ENCODE peak calls at places on chromosomes 1 and 21, in eight cellular contexts. One of them, this sample, is unnamed.

GRCh38 chr21:31331231-31331630 is 12.8 kb downstream of the TIAM1 start:
- DNase-seq in neural progenitor cell: no peak
- DNase-seq in HCT116: no peak
- DNase-seq in heart left ventricle: no peak
- DNase-seq in CD8-positive, alpha-beta T cell: no peak
- DNase-seq in psoas muscle: no peak
- DNase-seq in cardiac muscle cell: no peak
- DNase-seq in upper lobe of right lung: no peak
- DNase-seq in this sample: no peak

GRCh38 chr1:107277022-107277421 is 136.2 kb downstream of the NTNG1 start:
- DNase-seq in upper lobe of right lung: no peak
- DNase-seq in heart left ventricle: no peak
- DNase-seq in CD8-positive, alpha-beta T cell: no peak
- DNase-seq in neural progenitor cell: peak
- DNase-seq in psoas muscle: no peak
- DNase-seq in cardiac muscle cell: peak
- DNase-seq in HCT116: no peak
- DNase-seq in this sample: peak

GRCh38 chr1:222728746-222729145 is 8.3 kb upstream of the FAM177B start:
- DNase-seq in heart left ventricle: no peak
- DNase-seq in cardiac muscle cell: no peak
- DNase-seq in HCT116: no peak
- DNase-seq in upper lobe of right lung: no peak
- DNase-seq in CD8-positive, alpha-beta T cell: no peak
- DNase-seq in psoas muscle: no peak
- DNase-seq in neural progenitor cell: no peak
- DNase-seq in this sample: no peak

GRCh38 chr1:119251751-119252150 is 111.3 kb upstream of the WARS2 start:
- DNase-seq in heart left ventricle: no peak
- DNase-seq in psoas muscle: no peak
- DNase-seq in neural progenitor cell: no peak
- DNase-seq in HCT116: no peak
- DNase-seq in cardiac muscle cell: no peak
- DNase-seq in CD8-positive, alpha-beta T cell: no peak
- DNase-seq in upper lobe of right lung: no peak
- DNase-seq in this sample: no peak

GRCh38 chr1:171048014-171048413 is 42.7 kb upstream of the FMO3 start:
- DNase-seq in cardiac muscle cell: no peak
- DNase-seq in neural progenitor cell: no peak
- DNase-seq in heart left ventricle: no peak
- DNase-seq in HCT116: no peak
- DNase-seq in CD8-positive, alpha-beta T cell: no peak
- DNase-seq in psoas muscle: no peak
- DNase-seq in upper lobe of right lung: no peak
- DNase-seq in this sample: no peak

GRCh38 chr1:109838838-109839240 is 71.8 kb upstream of the CSF1 start:
- DNase-seq in CD8-positive, alpha-beta T cell: no peak
- DNase-seq in upper lobe of right lung: no peak
- DNase-seq in cardiac muscle cell: peak
- DNase-seq in HCT116: peak
- DNase-seq in neural progenitor cell: no peak
- DNase-seq in psoas muscle: no peak
- DNase-seq in heart left ventricle: no peak
- DNase-seq in this sample: peak

GRCh38 chr1:29758764-29759499 is 522.6 kb downstream of the PTPRU start:
- DNase-seq in psoas muscle: no peak
- DNase-seq in neural progenitor cell: no peak
- DNase-seq in cardiac muscle cell: no peak
- DNase-seq in CD8-positive, alpha-beta T cell: no peak
- DNase-seq in heart left ventricle: no peak
- DNase-seq in HCT116: no peak
- DNase-seq in upper lobe of right lung: no peak
- DNase-seq in this sample: no peak

GRCh38 chr1:104172243-104172681 is 422.6 kb downstream of the AMY1C start:
- DNase-seq in psoas muscle: no peak
- DNase-seq in neural progenitor cell: no peak
- DNase-seq in CD8-positive, alpha-beta T cell: no peak
- DNase-seq in cardiac muscle cell: no peak
- DNase-seq in upper lobe of right lung: peak
- DNase-seq in HCT116: no peak
- DNase-seq in heart left ventricle: peak
- DNase-seq in this sample: no peak

GRCh38 chr1:199269241-199269640 is 630.4 kb downstream of the PTPRC start:
- DNase-seq in psoas muscle: no peak
- DNase-seq in upper lobe of right lung: no peak
- DNase-seq in cardiac muscle cell: peak
- DNase-seq in HCT116: no peak
- DNase-seq in neural progenitor cell: no peak
- DNase-seq in CD8-positive, alpha-beta T cell: no peak
- DNase-seq in heart left ventricle: no peak
- DNase-seq in this sample: peak

DNA sequence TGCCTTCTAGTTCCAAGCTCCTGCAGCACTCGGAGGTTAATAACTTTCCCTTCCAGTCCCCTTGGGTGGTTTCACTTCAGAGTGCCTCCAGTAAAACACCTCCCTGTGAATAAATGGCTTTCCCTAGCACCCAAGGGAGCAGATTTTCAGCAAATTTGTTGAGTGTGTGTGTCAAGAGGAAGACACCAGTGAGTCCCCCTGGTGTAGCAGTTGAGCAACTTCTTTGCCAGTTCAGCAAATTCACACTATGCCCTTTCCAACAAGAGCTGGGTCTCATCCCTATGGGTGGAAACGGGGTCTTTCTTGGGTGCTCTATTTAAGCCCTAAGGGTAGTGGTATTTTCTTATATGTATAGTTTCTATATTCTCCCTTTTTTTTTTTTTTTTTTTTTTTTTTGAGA is 806 bp upstream of the AADACL4 start:
- DNase-seq in heart left ventricle: no peak
- DNase-seq in neural progenitor cell: no peak
- DNase-seq in CD8-positive, alpha-beta T cell: no peak
- DNase-seq in psoas muscle: no peak
- DNase-seq in upper lobe of right lung: no peak
- DNase-seq in cardiac muscle cell: no peak
- DNase-seq in HCT116: no peak
- DNase-seq in this sample: no peak
- TF ChIP-seq CTCF in heart left ventricle: no peak
- TF ChIP-seq CTCF in neural progenitor cell: no peak
- TF ChIP-seq CTCF in CD8-positive, alpha-beta T cell: no peak
- TF ChIP-seq CTCF in psoas muscle: no peak
- TF ChIP-seq CTCF in upper lobe of right lung: no peak
- TF ChIP-seq CTCF in cardiac muscle cell: no peak
- TF ChIP-seq CTCF in HCT116: no peak
- TF ChIP-seq CTCF in this sample: no peak

GRCh38 chr1:65792671-65793358 is at the start of gene PDE4B:
- DNase-seq in CD8-positive, alpha-beta T cell: no peak
- DNase-seq in upper lobe of right lung: peak
- DNase-seq in heart left ventricle: no peak
- DNase-seq in psoas muscle: no peak
- DNase-seq in HCT116: no peak
- DNase-seq in cardiac muscle cell: peak
- DNase-seq in neural progenitor cell: peak
- DNase-seq in this sample: peak

GRCh38 chr1:65795311-65795710 is 2.6 kb downstream of the PDE4B start:
- DNase-seq in HCT116: no peak
- DNase-seq in cardiac muscle cell: no peak
- DNase-seq in heart left ventricle: no peak
- DNase-seq in psoas muscle: no peak
- DNase-seq in CD8-positive, alpha-beta T cell: no peak
- DNase-seq in neural progenitor cell: no peak
- DNase-seq in upper lobe of right lung: no peak
- DNase-seq in this sample: no peak

GRCh38 chr1:65791396-65791795 is 1.3 kb upstream of the PDE4B start:
- DNase-seq in CD8-positive, alpha-beta T cell: no peak
- DNase-seq in psoas muscle: no peak
- DNase-seq in cardiac muscle cell: peak
- DNase-seq in neural progenitor cell: no peak
- DNase-seq in HCT116: no peak
- DNase-seq in heart left ventricle: no peak
- DNase-seq in upper lobe of right lung: no peak
- DNase-seq in this sample: no peak

GRCh38 chr1:65793359-65793732 is 651 bp downstream of the PDE4B start:
- DNase-seq in HCT116: no peak
- DNase-seq in neural progenitor cell: peak
- DNase-seq in cardiac muscle cell: no peak
- DNase-seq in heart left ventricle: no peak
- DNase-seq in CD8-positive, alpha-beta T cell: no peak
- DNase-seq in psoas muscle: no peak
- DNase-seq in upper lobe of right lung: no peak
- DNase-seq in this sample: no peak

DNA sequence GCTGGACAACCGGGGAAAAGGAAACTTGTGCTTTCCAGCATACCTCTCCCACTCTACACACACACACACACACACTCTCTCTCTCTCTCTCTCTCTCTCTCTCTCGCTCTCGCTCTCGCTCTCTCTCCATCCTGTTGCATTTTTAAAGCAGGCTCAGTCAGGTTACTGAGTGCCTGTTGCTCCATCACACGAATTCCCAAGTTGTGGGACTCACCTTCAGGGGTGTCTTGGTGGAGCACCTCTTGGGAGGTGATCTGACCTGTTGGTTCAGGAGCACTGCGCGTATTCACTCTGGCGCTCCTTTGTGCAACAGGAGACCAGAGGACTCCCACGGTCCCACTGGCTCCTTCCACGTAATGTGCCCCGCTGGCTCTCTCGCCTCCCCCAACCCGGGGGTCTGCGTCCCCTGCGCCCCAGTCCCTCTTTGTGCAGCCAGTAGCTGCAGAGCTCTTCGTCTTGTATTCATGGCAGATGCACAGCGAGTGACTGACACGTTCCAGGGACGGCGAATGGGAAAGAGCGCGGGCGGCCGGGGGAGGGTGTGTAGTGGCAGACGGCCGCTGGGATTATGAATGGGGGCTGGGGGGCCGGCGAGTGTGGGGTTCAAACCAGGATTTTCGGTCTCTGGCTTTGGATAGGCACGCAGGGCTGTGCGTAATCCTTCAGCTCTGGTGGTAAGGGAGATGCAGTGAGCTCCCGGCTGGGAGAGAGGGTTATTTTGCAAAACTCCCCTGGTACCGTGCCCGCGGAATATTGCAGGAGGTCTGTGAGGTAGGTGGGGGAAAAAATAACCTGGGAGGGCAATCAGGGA is 630 bp upstream of the PDE4B start:
- DNase-seq in cardiac muscle cell: peak
- DNase-seq in HCT116: no peak
- DNase-seq in CD8-positive, alpha-beta T cell: no peak
- DNase-seq in upper lobe of right lung: peak
- DNase-seq in neural progenitor cell: peak
- DNase-seq in heart left ventricle: no peak
- DNase-seq in psoas muscle: no peak
- DNase-seq in this sample: peak
- H3K4me3 ChIP-seq in cardiac muscle cell: peak
- H3K4me3 ChIP-seq in HCT116: no peak
- H3K4me3 ChIP-seq in CD8-positive, alpha-beta T cell: no peak
- H3K4me3 ChIP-seq in upper lobe of right lung: peak
- H3K4me3 ChIP-seq in neural progenitor cell: peak
- H3K4me3 ChIP-seq in heart left ventricle: peak
- H3K4me3 ChIP-seq in psoas muscle: peak
- H3K4me3 ChIP-seq in this sample: peak

GRCh38 chr1:154546264-154547043 is 12.0 kb downstream of the UBE2Q1 start:
- DNase-seq in HCT116: peak
- DNase-seq in neural progenitor cell: peak
- DNase-seq in CD8-positive, alpha-beta T cell: peak
- DNase-seq in cardiac muscle cell: peak
- DNase-seq in upper lobe of right lung: peak
- DNase-seq in heart left ventricle: peak
- DNase-seq in psoas muscle: peak
- DNase-seq in this sample: peak
- TF ChIP-seq CTCF in HCT116: peak
- TF ChIP-seq CTCF in neural progenitor cell: peak
- TF ChIP-seq CTCF in CD8-positive, alpha-beta T cell: peak
- TF ChIP-seq CTCF in cardiac muscle cell: peak
- TF ChIP-seq CTCF in upper lobe of right lung: peak
- TF ChIP-seq CTCF in heart left ventricle: peak
- TF ChIP-seq CTCF in psoas muscle: peak
- TF ChIP-seq CTCF in this sample: peak

GRCh38 chr1:19893687-19894086 is 11.5 kb downstream of the OTUD3 start:
- DNase-seq in neural progenitor cell: no peak
- DNase-seq in upper lobe of right lung: no peak
- DNase-seq in HCT116: no peak
- DNase-seq in cardiac muscle cell: no peak
- DNase-seq in heart left ventricle: no peak
- DNase-seq in psoas muscle: no peak
- DNase-seq in CD8-positive, alpha-beta T cell: no peak
- DNase-seq in this sample: no peak

GRCh38 chr1:19892628-19893168 is 10.5 kb downstream of the OTUD3 start:
- DNase-seq in HCT116: no peak
- DNase-seq in CD8-positive, alpha-beta T cell: no peak
- DNase-seq in heart left ventricle: no peak
- DNase-seq in cardiac muscle cell: peak
- DNase-seq in psoas muscle: no peak
- DNase-seq in neural progenitor cell: no peak
- DNase-seq in upper lobe of right lung: no peak
- DNase-seq in this sample: no peak

GRCh38 chr1:19894218-19894617 is 12.0 kb downstream of the OTUD3 start:
- DNase-seq in cardiac muscle cell: no peak
- DNase-seq in psoas muscle: no peak
- DNase-seq in heart left ventricle: no peak
- DNase-seq in CD8-positive, alpha-beta T cell: no peak
- DNase-seq in HCT116: no peak
- DNase-seq in neural progenitor cell: no peak
- DNase-seq in upper lobe of right lung: no peak
- DNase-seq in this sample: peak

GRCh38 chr1:19889656-19890055 is 7.5 kb downstream of the OTUD3 start:
- DNase-seq in CD8-positive, alpha-beta T cell: no peak
- DNase-seq in heart left ventricle: no peak
- DNase-seq in cardiac muscle cell: no peak
- DNase-seq in neural progenitor cell: no peak
- DNase-seq in upper lobe of right lung: no peak
- DNase-seq in psoas muscle: no peak
- DNase-seq in HCT116: no peak
- DNase-seq in this sample: no peak

DNA sequence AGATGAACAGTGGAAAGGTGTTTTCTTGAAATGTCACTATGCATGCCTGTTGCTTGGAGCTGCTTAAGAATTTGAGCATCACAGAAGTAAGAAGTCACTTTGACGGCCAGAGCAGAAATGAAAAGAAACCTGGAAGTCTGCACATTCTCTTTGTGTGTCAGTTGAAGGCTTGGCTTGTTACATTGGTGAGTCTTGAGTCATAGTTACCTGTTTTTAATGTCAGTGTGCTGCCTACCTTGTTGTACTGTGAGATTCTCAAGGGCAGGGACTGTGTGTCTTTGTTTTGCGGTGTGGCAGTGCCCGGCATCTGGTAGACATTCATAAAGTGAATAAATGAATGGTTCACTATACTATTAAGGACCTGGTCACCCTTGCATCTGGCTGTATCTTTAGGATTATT is 9.9 kb downstream of the OTUD3 start:
- DNase-seq in HCT116: no peak
- DNase-seq in upper lobe of right lung: no peak
- DNase-seq in cardiac muscle cell: no peak
- DNase-seq in neural progenitor cell: no peak
- DNase-seq in heart left ventricle: no peak
- DNase-seq in CD8-positive, alpha-beta T cell: no peak
- DNase-seq in psoas muscle: no peak
- DNase-seq in this sample: no peak
- H3K4me3 ChIP-seq in HCT116: no peak
- H3K4me3 ChIP-seq in upper lobe of right lung: no peak
- H3K4me3 ChIP-seq in cardiac muscle cell: no peak
- H3K4me3 ChIP-seq in neural progenitor cell: no peak
- H3K4me3 ChIP-seq in heart left ventricle: no peak
- H3K4me3 ChIP-seq in CD8-positive, alpha-beta T cell: no peak
- H3K4me3 ChIP-seq in psoas muscle: no peak
- H3K4me3 ChIP-seq in this sample: no peak

This sample was measured in astrocyte of the spinal cord.